ENCODE peak calls at places on chromosomes 11 and 22, in four cellular contexts. H is activated CD4-positive, alpha-beta T cell treated with anti-CD3 and anti-CD28 coated beads, Interleukin-2, amount 50 U/mL, for 1 hour; C is A549; U is stimulated activated naive B cell treated with anti-CD40 and anti-IgM and Interleukin-4, amounts not matched to agents 10 μg/mL and 1 μg/mL and 100 μg/mL, for 72 hours. T is an unnamed sample.

GRCh38 chr11:114359342-114359741 is 41.0 kb downstream of the C11orf71 start:
- DNase-seq in H (no peak), C (no peak), U (no peak), T (no peak)

GRCh38 chr11:128686745-128687177 is 7.1 kb upstream of the FLI1 start:
- DNase-seq in H (peak), C (peak), U (peak), T (no peak)

GRCh38 chr22:33271390-33272161 is 213.4 kb upstream of the SYN3 start:
- DNase-seq in H (no peak), C (no peak), U (peak), T (peak)

GRCh38 chr22:49024775-49025440 is 802.8 kb downstream of the BRD1 start:
- DNase-seq in H (no peak), C (no peak), U (no peak), T (no peak)

GRCh38 chr22:24157783-24158170 is 23.5 kb upstream of the SUSD2 start:
- DNase-seq in H (no peak), C (no peak), U (peak), T (no peak)

GRCh38 chr22:31305194-31305593 is 12.9 kb upstream of the PIK3IP1 start:
- DNase-seq in H (no peak), C (no peak), U (no peak), T (no peak)

GRCh38 chr11:16814410-16815046 is 76.1 kb downstream of the C11orf58 start:
- DNase-seq in H (no peak), C (no peak), U (no peak), T (no peak)

GRCh38 chr11:1064167-1064566 is 10.5 kb upstream of the MUC2 start:
- DNase-seq in H (no peak), C (no peak), U (no peak), T (no peak)

GRCh38 chr11:21177379-21177778 is 508.0 kb downstream of the NELL1 start:
- DNase-seq in H (no peak), C (no peak), U (no peak), T (no peak)

GRCh38 chr11:34495724-34496377 is 17.7 kb downstream of the ELF5 start:
- DNase-seq in H (no peak), C (no peak), U (no peak), T (no peak)